ENCODE peak calls at places on chromosome 19, in four cellular contexts. One of them, this sample, is unnamed.

GRCh38 chr19:49512970-49513745 is 697 bp downstream of the FCGRT start:
- DNase-seq in cardiac septum: peak; percentile 82
- DNase-seq in CD8-positive, alpha-beta memory T cell: no peak
- DNase-seq in MM.1S: no peak
- DNase-seq in this sample: peak; percentile 70

GRCh38 chr19:39362682-39363657 is 20.7 kb downstream of the SAMD4B start:
- DNase-seq in cardiac septum: no peak
- DNase-seq in CD8-positive, alpha-beta memory T cell: no peak
- DNase-seq in MM.1S: no peak
- DNase-seq in this sample: no peak

GRCh38 chr19:13804830-13805683 is 9.8 kb downstream of the ZSWIM4 start:
- DNase-seq in cardiac septum: no peak
- DNase-seq in CD8-positive, alpha-beta memory T cell: no peak
- DNase-seq in MM.1S: no peak
- DNase-seq in this sample: no peak

GRCh38 chr19:33193864-33194362 is at the start of gene LRP3:
- DNase-seq in cardiac septum: no peak
- DNase-seq in CD8-positive, alpha-beta memory T cell: no peak
- DNase-seq in MM.1S: no peak
- DNase-seq in this sample: peak; percentile 60

GRCh38 chr19:3830841-3831589 is 37.8 kb downstream of the ZFR2 start:
- DNase-seq in cardiac septum: no peak
- DNase-seq in CD8-positive, alpha-beta memory T cell: no peak
- DNase-seq in MM.1S: no peak
- DNase-seq in this sample: no peak

GRCh38 chr19:51127755-51128154 is 3.0 kb downstream of the SIGLEC9 start:
- DNase-seq in cardiac septum: no peak
- DNase-seq in CD8-positive, alpha-beta memory T cell: no peak
- DNase-seq in MM.1S: no peak
- DNase-seq in this sample: no peak

GRCh38 chr19:54077334-54077733 is 3.8 kb downstream of the TARM1 start:
- DNase-seq in cardiac septum: no peak
- DNase-seq in CD8-positive, alpha-beta memory T cell: no peak
- DNase-seq in MM.1S: no peak
- DNase-seq in this sample: no peak

GRCh38 chr19:13640611-13641010 is 123.7 kb upstream of the MRI1 start:
- DNase-seq in cardiac septum: no peak
- DNase-seq in CD8-positive, alpha-beta memory T cell: no peak
- DNase-seq in MM.1S: no peak
- DNase-seq in this sample: no peak

GRCh38 chr19:15358918-15359317 is 20.7 kb downstream of the AKAP8 start:
- DNase-seq in cardiac septum: no peak
- DNase-seq in CD8-positive, alpha-beta memory T cell: no peak
- DNase-seq in MM.1S: no peak
- DNase-seq in this sample: no peak

GRCh38 chr19:49347835-49348234 is 12.6 kb downstream of the CD37 start:
- DNase-seq in cardiac septum: no peak
- DNase-seq in CD8-positive, alpha-beta memory T cell: no peak
- DNase-seq in MM.1S: no peak
- DNase-seq in this sample: no peak

GRCh38 chr19:49515767-49516166 is 3.3 kb downstream of the FCGRT start:
- DNase-seq in cardiac septum: no peak
- DNase-seq in CD8-positive, alpha-beta memory T cell: no peak
- DNase-seq in MM.1S: no peak
- DNase-seq in this sample: peak; percentile 51

GRCh38 chr19:47032171-47032811 is 12.7 kb downstream of the NPAS1 start:
- DNase-seq in cardiac septum: no peak
- DNase-seq in CD8-positive, alpha-beta memory T cell: peak; percentile 51
- DNase-seq in MM.1S: peak; percentile 70
- DNase-seq in this sample: no peak

GRCh38 chr19:31974290-31974689 is 371.1 kb upstream of the ZNF507 start:
- DNase-seq in cardiac septum: no peak
- DNase-seq in CD8-positive, alpha-beta memory T cell: no peak
- DNase-seq in MM.1S: no peak
- DNase-seq in this sample: no peak

GRCh38 chr19:50794778-50795664 is 4.8 kb downstream of the ACP4 start:
- DNase-seq in cardiac septum: no peak
- DNase-seq in CD8-positive, alpha-beta memory T cell: no peak
- DNase-seq in MM.1S: no peak
- DNase-seq in this sample: no peak

GRCh38 chr19:11652056-11652455 is 54.8 kb downstream of the ZNF627 start:
- DNase-seq in cardiac septum: no peak
- DNase-seq in CD8-positive, alpha-beta memory T cell: no peak
- DNase-seq in MM.1S: no peak
- DNase-seq in this sample: no peak

GRCh38 chr19:10751109-10751972 is 33.5 kb downstream of the DNM2 start:
- DNase-seq in cardiac septum: no peak
- DNase-seq in CD8-positive, alpha-beta memory T cell: no peak
- DNase-seq in MM.1S: no peak
- DNase-seq in this sample: peak; percentile 42

GRCh38 chr19:54461201-54462071 is 2.1 kb downstream of the LENG9 start:
- DNase-seq in cardiac septum: no peak
- DNase-seq in CD8-positive, alpha-beta memory T cell: no peak
- DNase-seq in MM.1S: no peak
- DNase-seq in this sample: no peak

GRCh38 chr19:13526552-13526951 is 20.3 kb upstream of the CACNA1A start:
- DNase-seq in cardiac septum: no peak
- DNase-seq in CD8-positive, alpha-beta memory T cell: no peak
- DNase-seq in MM.1S: no peak
- DNase-seq in this sample: no peak

GRCh38 chr19:58559275-58560006 is 1.0 kb upstream of the UBE2M start:
- DNase-seq in cardiac septum: peak; percentile 95
- DNase-seq in CD8-positive, alpha-beta memory T cell: peak; percentile 46
- DNase-seq in MM.1S: peak; percentile 94
- DNase-seq in this sample: peak; percentile 90

GRCh38 chr19:31892060-31892459 is 453.4 kb upstream of the ZNF507 start:
- DNase-seq in cardiac septum: no peak
- DNase-seq in CD8-positive, alpha-beta memory T cell: no peak
- DNase-seq in MM.1S: no peak
- DNase-seq in this sample: no peak

GRCh38 chr19:16375936-16376185 is 51.2 kb downstream of the KLF2 start:
- DNase-seq in cardiac septum: no peak
- DNase-seq in CD8-positive, alpha-beta memory T cell: no peak
- DNase-seq in MM.1S: no peak
- DNase-seq in this sample: no peak